ENCODE peak calls at places on chromosomes 1 and 21, in ten cellular contexts. A is prostate gland, L is hepatocyte, B is endothelial cell of umbilical vein, K is lower lobe of right lung, X is psoas muscle, W is body of pancreas, Y is heart left ventricle, I is breast epithelium, O is ovary. V is an unnamed sample. For H3K4me1, the result is how much of the 10 kb centered on the place peaks cover.

GRCh38 chr1:27357281-27358037 is 9.3 kb downstream of the MAP3K6 start:
- DNase-seq in A (peak), L (peak), B (peak), K (peak), X (peak), W (peak), Y (peak), I (peak), O (peak), V (peak)

GRCh38 chr1:209486861-209487260 is 96.7 kb upstream of the CAMK1G start:
- DNase-seq in A (no peak), L (no peak), B (no peak), K (no peak), X (no peak), W (no peak), Y (no peak), I (no peak), O (no peak), V (no peak)

GRCh38 chr1:192575499-192576189 is at the start of gene RGS1:
- DNase-seq in A (no peak), L (no peak), B (no peak), K (peak), X (no peak), W (peak), Y (no peak), I (no peak), O (no peak), V (peak)

GRCh38 chr21:45392206-45392971 is 12.6 kb upstream of the COL18A1 start:
- DNase-seq in A (no peak), L (no peak), B (no peak), K (no peak), X (no peak), W (no peak), Y (no peak), I (no peak), O (no peak), V (no peak)

GRCh38 chr1:39381839-39382238 is 109.6 kb upstream of the BMP8A start:
- DNase-seq in A (no peak), L (no peak), B (peak), K (no peak), X (no peak), W (no peak), Y (peak), I (no peak), O (no peak), V (no peak)

GRCh38 chr1:30872948-30873263 is 35.7 kb downstream of the SDC3 start:
- DNase-seq in A (no peak), L (no peak), B (no peak), K (no peak), X (no peak), W (no peak), Y (no peak), I (no peak), O (no peak), V (no peak)

GRCh38 chr1:46065405-46065804 is 67.0 kb downstream of the PIK3R3 start:
- DNase-seq in A (no peak), L (peak), B (no peak), K (no peak), X (no peak), W (no peak), Y (no peak), I (no peak), O (no peak), V (no peak)

GRCh38 chr1:202160377-202160940 is at the start of gene PTPN7:
- DNase-seq in A (no peak), L (no peak), B (no peak), K (peak), X (no peak), W (no peak), Y (no peak), I (no peak), O (no peak), V (peak)

GRCh38 chr1:115338457-115338820 is 390 bp upstream of the NGF start:
- DNase-seq in A (no peak), L (no peak), B (no peak), K (no peak), X (no peak), W (no peak), Y (peak), I (no peak), O (peak), V (no peak)

GRCh38 chr1:57473448-57473847 is 49.6 kb upstream of the DAB1 start:
- DNase-seq in A (no peak), L (no peak), B (no peak), K (no peak), X (no peak), W (no peak), Y (no peak), I (no peak), O (no peak), V (no peak)

GRCh38 chr1:226678251-226678650 is 60.8 kb downstream of the ITPKB start:
- DNase-seq in A (no peak), L (no peak), B (no peak), K (no peak), X (no peak), W (no peak), Y (no peak), I (no peak), O (no peak), V (no peak)

GRCh38 chr1:5720484-5720883 is 271.7 kb downstream of the NPHP4 start:
- DNase-seq in A (no peak), L (no peak), B (no peak), K (peak), X (no peak), W (peak), Y (no peak), I (no peak), O (no peak), V (peak)

GRCh38 chr21:26293291-26293946 is 122.8 kb upstream of the APP start:
- DNase-seq in A (no peak), L (no peak), B (no peak), K (no peak), X (no peak), W (no peak), Y (no peak), I (no peak), O (no peak), V (no peak)

GRCh38 chr1:47508900-47509488 is 71.2 kb downstream of the FOXD2 start:
- DNase-seq in A (no peak), L (peak), B (no peak), K (no peak), X (no peak), W (no peak), Y (no peak), I (no peak), O (no peak), V (no peak)

GRCh38 chr21:33801424-33802405 is 113.9 kb downstream of the ATP5PO start:
- DNase-seq in A (peak), L (peak), B (no peak), K (no peak), X (peak), W (peak), Y (no peak), I (peak), O (no peak), V (no peak)

GRCh38 chr1:211148371-211148770 is 14.4 kb upstream of the KCNH1 start:
- DNase-seq in A (no peak), L (no peak), B (no peak), K (no peak), X (no peak), W (no peak), Y (no peak), I (no peak), O (no peak), V (no peak)

GRCh38 chr21:33856893-33857527 is 58.6 kb downstream of the ATP5PO start:
- DNase-seq in A (no peak), L (no peak), B (no peak), K (no peak), X (no peak), W (no peak), Y (no peak), I (no peak), O (no peak), V (no peak)

GRCh38 chr1:230713915-230714764 is at the start of gene AGT:
- DNase-seq in A (peak), L (peak), B (no peak), K (no peak), X (peak), W (peak), Y (peak), I (peak), O (peak), V (peak)

GRCh38 chr1:156860113-156860638 is 489 bp upstream of the NTRK1 start:
- DNase-seq in A (peak), L (peak), B (peak), K (no peak), X (peak), W (peak), Y (peak), I (no peak), O (no peak), V (no peak)

GRCh38 chr1:184882649-184883303 is 91.5 kb downstream of the NIBAN1 start:
- DNase-seq in A (peak), L (no peak), B (no peak), K (no peak), X (no peak), W (no peak), Y (peak), I (peak), O (no peak), V (no peak)

GRCh38 chr1:152906023-152906565 is 2.3 kb upstream of the IVL start:
- DNase-seq in A (no peak), L (no peak), B (no peak), K (no peak), X (no peak), W (no peak), Y (no peak), I (no peak), O (no peak), V (no peak)

GRCh38 chr1:203289281-203289981 is 15.9 kb upstream of the BTG2 start:
- DNase-seq in A (no peak), L (peak), B (no peak), K (peak), X (no peak), W (no peak), Y (peak), I (no peak), O (peak), V (peak)

GRCh38 chr1:7539772-7540175 is 231.3 kb upstream of the VAMP3 start:
- DNase-seq in A (no peak), L (peak), B (peak), K (peak), X (peak), W (peak), Y (no peak), I (no peak), O (no peak), V (peak)

GRCh38 chr1:116667577-116668105 is at the start of gene IGSF3:
- DNase-seq in A (peak), L (peak), B (peak), K (peak), X (peak), W (peak), Y (peak), I (peak), O (peak), V (peak)

GRCh38 chr1:221117548-221117951 is 238.3 kb downstream of the HLX start:
- DNase-seq in A (no peak), L (peak), B (no peak), K (no peak), X (peak), W (peak), Y (peak), I (no peak), O (no peak), V (peak)

GRCh38 chr1:235583511-235584001 is 66.0 kb downstream of the GNG4 start:
- DNase-seq in A (no peak), L (no peak), B (no peak), K (no peak), X (no peak), W (no peak), Y (no peak), I (no peak), O (peak), V (no peak)

GRCh38 chr1:1847501-1848289 is 43.2 kb downstream of the GNB1 start:
- DNase-seq in A (no peak), L (no peak), B (no peak), K (no peak), X (no peak), W (no peak), Y (no peak), I (no peak), O (no peak), V (no peak)

GRCh38 chr1:154433161-154433681 is 28.1 kb downstream of the IL6R start:
- DNase-seq in A (no peak), L (no peak), B (no peak), K (no peak), X (peak), W (no peak), Y (no peak), I (peak), O (no peak), V (peak)

GRCh38 chr1:46689326-46689725 is 17.7 kb downstream of the TEX38 start:
- DNase-seq in A (no peak), L (no peak), B (peak), K (no peak), X (no peak), W (peak), Y (no peak), I (no peak), O (no peak), V (no peak)

GRCh38 chr1:38991638-38992449 is 768 bp downstream of the AKIRIN1 start:
- DNase-seq in A (peak), L (peak), B (peak), K (peak), X (no peak), W (peak), Y (peak), I (peak), O (no peak), V (no peak)

GRCh38 chr1:25525360-25525688 is 18.1 kb upstream of the LDLRAP1 start:
- DNase-seq in A (no peak), L (no peak), B (no peak), K (no peak), X (no peak), W (no peak), Y (no peak), I (no peak), O (no peak), V (no peak)

GRCh38 chr1:203640723-203641523 is 14.3 kb downstream of the ATP2B4 start:
- DNase-seq in A (no peak), L (no peak), B (no peak), K (no peak), X (no peak), W (no peak), Y (no peak), I (no peak), O (no peak), V (no peak)

GRCh38 chr21:24658926-24659325 is 948.4 kb downstream of the MRPL39 start:
- DNase-seq in A (no peak), L (no peak), B (no peak), K (no peak), X (no peak), W (no peak), Y (no peak), I (no peak), O (no peak), V (no peak)

GRCh38 chr1:246647113-246647512 is 77.1 kb upstream of the SCCPDH start:
- DNase-seq in A (no peak), L (peak), B (no peak), K (no peak), X (peak), W (peak), Y (peak), I (no peak), O (no peak), V (no peak)

GRCh38 chr21:39141502-39141901 is 41.7 kb downstream of the PSMG1 start:
- DNase-seq in A (no peak), L (no peak), B (no peak), K (no peak), X (no peak), W (no peak), Y (no peak), I (no peak), O (no peak), V (no peak)

DNA sequence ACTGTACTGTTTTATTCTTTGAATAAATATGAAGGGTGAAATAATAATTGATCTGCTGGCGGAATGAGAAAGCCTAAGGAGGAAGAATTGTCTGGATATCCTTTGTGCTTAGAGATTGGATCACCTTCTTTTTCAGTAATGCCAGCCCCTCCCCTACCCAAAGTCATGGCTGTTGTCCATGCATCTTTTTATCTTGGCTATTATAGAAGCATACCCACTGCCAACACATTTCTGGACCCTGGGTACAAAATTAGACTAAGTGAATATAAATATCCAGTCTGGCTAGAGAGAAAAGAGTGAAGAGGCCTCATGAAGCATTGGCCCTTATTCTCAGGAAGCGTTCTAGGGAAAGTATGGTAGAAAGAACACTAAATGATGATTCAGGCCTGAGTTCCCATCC is 28.1 kb downstream of the AK4 start:
- DNase-seq in A (no peak), L (no peak), B (no peak), K (no peak), X (no peak), W (no peak), Y (peak), I (no peak), O (no peak), V (no peak)
- H3K27ac ChIP-seq in A (no peak), L (no peak), B (no peak), K (no peak), X (no peak), W (no peak), Y (peak), I (peak), O (no peak), V (no peak)

GRCh38 chr1:19780267-19780877 is 19.3 kb downstream of the TMCO4 start:
- DNase-seq in A (no peak), L (no peak), B (no peak), K (no peak), X (no peak), W (no peak), Y (no peak), I (no peak), O (no peak), V (no peak)

GRCh38 chr1:19786988-19787423 is 12.7 kb downstream of the TMCO4 start:
- DNase-seq in A (peak), L (peak), B (no peak), K (no peak), X (no peak), W (peak), Y (no peak), I (peak), O (no peak), V (no peak)

GRCh38 chr1:19785660-19786059 is 14.1 kb downstream of the TMCO4 start:
- DNase-seq in A (no peak), L (no peak), B (no peak), K (no peak), X (no peak), W (no peak), Y (no peak), I (no peak), O (no peak), V (no peak)
- H3K4me1 ChIP-seq in A (under half), L (under half), B (under half), K (under half), X (under half), W (under half), Y (under half), I (under half), O (under half), V (under half)

GRCh38 chr1:201111672-201112071 is 554 bp downstream of the CACNA1S start:
- DNase-seq in A (no peak), L (no peak), B (no peak), K (no peak), X (no peak), W (no peak), Y (no peak), I (no peak), O (no peak), V (no peak)
- TF ChIP-seq CTCF in A (no peak), L (no peak), B (no peak), K (no peak), X (no peak), W (no peak), Y (no peak), I (no peak), O (no peak), V (no peak)

GRCh38 chr1:97918961-97919360 is 1.9 kb downstream of the DPYD start:
- DNase-seq in A (no peak), L (no peak), B (no peak), K (no peak), X (no peak), W (no peak), Y (no peak), I (no peak), O (no peak), V (no peak)
- H3K27ac ChIP-seq in A (no peak), L (no peak), B (no peak), K (peak), X (peak), W (no peak), Y (no peak), I (peak), O (no peak), V (peak)

GRCh38 chr1:21319447-21320407 is 29.5 kb upstream of the ECE1 start:
- DNase-seq in A (peak), L (no peak), B (no peak), K (no peak), X (no peak), W (peak), Y (no peak), I (no peak), O (peak), V (peak)

GRCh38 chr1:21318057-21318713 is 27.9 kb upstream of the ECE1 start:
- DNase-seq in A (no peak), L (no peak), B (no peak), K (no peak), X (no peak), W (peak), Y (no peak), I (no peak), O (no peak), V (no peak)

GRCh38 chr1:21318714-21319159 is 28.5 kb upstream of the ECE1 start:
- DNase-seq in A (no peak), L (peak), B (no peak), K (peak), X (peak), W (peak), Y (peak), I (peak), O (peak), V (peak)

GRCh38 chr1:21317035-21317689 is 26.9 kb upstream of the ECE1 start:
- DNase-seq in A (no peak), L (no peak), B (no peak), K (peak), X (peak), W (peak), Y (peak), I (peak), O (peak), V (peak)

DNA sequence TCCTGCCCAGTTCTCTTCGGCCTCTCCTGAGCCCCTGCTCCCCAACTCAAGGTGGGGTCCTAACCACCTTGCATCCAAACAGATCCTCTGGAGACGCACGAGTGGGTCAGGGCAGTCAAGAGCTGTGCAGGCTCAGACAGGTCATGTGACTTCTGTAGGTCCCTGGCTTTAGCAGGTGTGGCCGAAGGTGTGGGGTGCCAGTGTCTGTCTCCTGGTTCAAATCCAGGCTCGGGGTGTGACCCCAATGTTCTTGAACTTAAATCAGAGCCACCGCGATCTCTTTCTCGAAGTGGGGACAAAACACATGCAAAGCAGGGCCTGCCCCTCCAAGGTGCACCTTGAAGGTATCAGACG is 27.4 kb upstream of the ECE1 start:
- DNase-seq in A (no peak), L (no peak), B (no peak), K (no peak), X (no peak), W (no peak), Y (no peak), I (no peak), O (no peak), V (no peak)
- H3K4me1 ChIP-seq in A (under half), L (half or more), B (under half), K (half or more), X (under half), W (half or more), Y (half or more), I (under half), O (under half), V (under half)

GRCh38 chr1:190477687-190478192 is at the start of gene BRINP3:
- DNase-seq in A (no peak), L (peak), B (peak), K (no peak), X (no peak), W (no peak), Y (no peak), I (no peak), O (no peak), V (no peak)

GRCh38 chr1:190479028-190479427 is 1.4 kb upstream of the BRINP3 start:
- DNase-seq in A (no peak), L (peak), B (peak), K (no peak), X (no peak), W (no peak), Y (no peak), I (no peak), O (no peak), V (no peak)

GRCh38 chr1:190479537-190479936 is 1.9 kb upstream of the BRINP3 start:
- DNase-seq in A (no peak), L (peak), B (no peak), K (no peak), X (no peak), W (no peak), Y (no peak), I (no peak), O (no peak), V (no peak)

GRCh38 chr1:190475394-190476250 is 2.0 kb downstream of the BRINP3 start:
- DNase-seq in A (no peak), L (peak), B (peak), K (peak), X (no peak), W (peak), Y (no peak), I (no peak), O (no peak), V (no peak)

GRCh38 chr1:190478193-190479007 is 736 bp upstream of the BRINP3 start:
- DNase-seq in A (peak), L (peak), B (peak), K (no peak), X (no peak), W (peak), Y (no peak), I (no peak), O (no peak), V (no peak)
- TF ChIP-seq CTCF in A (peak), L (peak), B (no peak), K (no peak), X (no peak), W (peak), Y (no peak), I (no peak), O (no peak), V (no peak)

DNA sequence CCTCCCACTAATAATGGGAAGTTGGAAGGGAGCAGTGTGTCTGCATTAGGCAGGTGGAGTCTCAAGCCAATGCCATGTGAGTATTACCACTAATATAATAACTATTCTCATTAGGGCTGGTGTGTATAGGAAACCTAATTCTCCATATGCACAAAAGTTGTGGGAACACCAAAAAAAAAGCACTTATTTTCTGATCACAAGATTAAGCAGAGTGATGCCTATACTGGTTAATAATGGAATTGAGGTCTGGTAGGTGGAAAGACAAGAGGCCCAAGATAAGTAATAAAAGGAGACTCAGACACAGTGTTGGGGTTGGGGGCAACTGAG is 7.0 kb upstream of the NPL start:
- DNase-seq in A (no peak), L (no peak), B (no peak), K (no peak), X (no peak), W (no peak), Y (no peak), I (no peak), O (no peak), V (no peak)
- H3K27ac ChIP-seq in A (no peak), L (no peak), B (no peak), K (no peak), X (no peak), W (no peak), Y (no peak), I (no peak), O (no peak), V (no peak)